ENCODE peak calls at places on chromosomes 12 and 14, in six cellular contexts. One of them, this sample, is unnamed.
A peak's percentile ranks its signal among the peaks of the same experiment; 100 is the strongest.

GRCh38 chr14:60204104-60204842 is 39.1 kb upstream of the DHRS7 start:
- DNase-seq in cardiac muscle cell: no peak
- DNase-seq in thoracic aorta: no peak
- DNase-seq in psoas muscle: no peak
- DNase-seq in GM23248: no peak
- DNase-seq in thyroid gland: no peak
- DNase-seq in this sample: no peak

GRCh38 chr14:63454863-63455622 is 88.1 kb downstream of the PPP2R5E start:
- DNase-seq in thyroid gland: peak; percentile 29
- DNase-seq in psoas muscle: peak; percentile 17
- DNase-seq in thoracic aorta: no peak
- DNase-seq in GM23248: peak; percentile 49
- DNase-seq in cardiac muscle cell: peak; percentile 63
- DNase-seq in this sample: no peak

GRCh38 chr12:6345319-6346071 is 3.6 kb upstream of the TNFRSF1A start:
- DNase-seq in GM23248: peak; percentile 96
- DNase-seq in thyroid gland: no peak
- DNase-seq in thoracic aorta: peak; percentile 93
- DNase-seq in psoas muscle: no peak
- DNase-seq in cardiac muscle cell: peak; percentile 96
- DNase-seq in this sample: no peak

GRCh38 chr14:72154645-72155378 is 222.6 kb downstream of the RGS6 start:
- DNase-seq in GM23248: no peak
- DNase-seq in cardiac muscle cell: no peak
- DNase-seq in psoas muscle: no peak
- DNase-seq in thyroid gland: no peak
- DNase-seq in thoracic aorta: no peak
- DNase-seq in this sample: no peak

GRCh38 chr12:92505373-92506340 is 197.1 kb upstream of the PLEKHG7 start:
- DNase-seq in thoracic aorta: peak; percentile 5
- DNase-seq in psoas muscle: peak; percentile 47
- DNase-seq in cardiac muscle cell: peak; percentile 68
- DNase-seq in GM23248: peak; percentile 37
- DNase-seq in thyroid gland: peak; percentile 24
- DNase-seq in this sample: no peak

GRCh38 chr14:95897280-95897679 is 20.6 kb downstream of the TUNAR start:
- DNase-seq in cardiac muscle cell: no peak
- DNase-seq in psoas muscle: no peak
- DNase-seq in GM23248: no peak
- DNase-seq in thoracic aorta: no peak
- DNase-seq in thyroid gland: no peak
- DNase-seq in this sample: no peak

GRCh38 chr12:89334770-89335169 is 17.5 kb downstream of the DUSP6 start:
- DNase-seq in cardiac muscle cell: peak; percentile 61
- DNase-seq in psoas muscle: no peak
- DNase-seq in GM23248: no peak
- DNase-seq in thoracic aorta: no peak
- DNase-seq in thyroid gland: no peak
- DNase-seq in this sample: no peak

GRCh38 chr12:78441737-78442453 is 422.7 kb upstream of the SYT1 start:
- DNase-seq in GM23248: peak; percentile 44
- DNase-seq in psoas muscle: no peak
- DNase-seq in thoracic aorta: no peak
- DNase-seq in cardiac muscle cell: no peak
- DNase-seq in thyroid gland: no peak
- DNase-seq in this sample: no peak

GRCh38 chr12:22855456-22855855 is 230.5 kb downstream of the ETNK1 start:
- DNase-seq in cardiac muscle cell: no peak
- DNase-seq in thyroid gland: no peak
- DNase-seq in thoracic aorta: no peak
- DNase-seq in psoas muscle: no peak
- DNase-seq in GM23248: no peak
- DNase-seq in this sample: no peak

GRCh38 chr12:44000309-44000952 is 164.6 kb downstream of the TMEM117 start:
- DNase-seq in GM23248: peak; percentile 80
- DNase-seq in cardiac muscle cell: peak; percentile 58
- DNase-seq in thyroid gland: peak; percentile 20
- DNase-seq in thoracic aorta: no peak
- DNase-seq in psoas muscle: no peak
- DNase-seq in this sample: peak; percentile 76

DNA sequence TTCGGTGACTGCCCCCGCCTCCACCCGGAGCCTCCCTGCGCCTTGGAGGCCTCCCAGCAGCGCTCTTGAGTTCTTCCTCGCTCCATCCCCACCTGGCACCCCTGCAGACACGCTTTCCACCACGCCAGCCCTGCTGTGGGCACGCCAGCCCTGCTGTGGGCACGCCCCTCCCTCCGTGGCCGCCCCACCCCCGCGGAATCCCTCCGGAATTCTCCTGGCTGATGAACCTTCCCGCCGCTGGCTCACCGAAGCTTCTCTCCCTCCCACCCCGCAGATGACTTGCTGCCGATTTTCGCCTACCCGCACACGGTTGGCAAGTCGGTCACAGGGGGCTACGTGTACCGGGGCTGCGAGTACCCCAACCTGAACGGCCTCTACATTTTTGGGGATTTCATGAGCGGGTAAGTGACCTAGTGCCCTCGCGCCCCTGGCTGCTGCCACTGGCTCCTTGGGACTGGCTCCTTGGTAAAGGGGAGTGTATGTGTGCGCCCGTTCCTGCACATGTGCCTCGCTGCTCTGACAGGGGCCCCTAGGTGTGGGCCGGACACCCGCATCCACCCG is 15.2 kb downstream of the HHIPL1 start:
- DNase-seq in cardiac muscle cell: no peak
- DNase-seq in GM23248: peak; percentile 26
- DNase-seq in thyroid gland: peak; percentile 14
- DNase-seq in thoracic aorta: no peak
- DNase-seq in psoas muscle: no peak
- DNase-seq in this sample: no peak
- H3K4me3 ChIP-seq in cardiac muscle cell: no peak overlapping the region
- H3K4me3 ChIP-seq in GM23248: peak overlapping the region; percentile 1
- H3K4me3 ChIP-seq in thyroid gland: no peak overlapping the region
- H3K4me3 ChIP-seq in thoracic aorta: no peak overlapping the region
- H3K4me3 ChIP-seq in psoas muscle: no peak overlapping the region
- H3K4me3 ChIP-seq in this sample: peak overlapping the region; percentile 20

DNA sequence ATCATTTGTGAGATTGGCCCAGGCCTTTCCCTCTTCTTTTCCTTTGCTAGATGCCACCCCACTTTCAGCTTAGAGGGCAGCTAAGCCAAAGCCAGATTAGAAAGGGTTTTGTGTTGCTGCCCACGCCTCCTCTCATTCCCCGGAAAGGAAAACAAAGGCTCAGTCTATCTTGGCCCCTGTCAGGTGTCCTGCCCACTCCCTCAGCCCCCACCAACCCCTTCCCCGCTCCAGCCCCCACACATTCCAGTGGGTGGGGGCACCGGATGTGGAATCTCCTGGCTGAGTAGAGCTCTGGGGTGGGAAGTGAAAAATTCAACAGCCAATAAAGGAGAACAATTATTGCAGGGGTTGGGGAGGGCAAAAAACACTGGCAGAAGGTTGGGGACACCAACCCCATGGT is 2.2 kb upstream of the RDH5 start:
- DNase-seq in GM23248: no peak
- DNase-seq in thoracic aorta: no peak
- DNase-seq in psoas muscle: peak; percentile 17
- DNase-seq in thyroid gland: no peak
- DNase-seq in cardiac muscle cell: peak; percentile 47
- DNase-seq in this sample: no peak
- H3K4me3 ChIP-seq in GM23248: peak overlapping the region; percentile 85
- H3K4me3 ChIP-seq in thoracic aorta: peak overlapping the region; percentile 78
- H3K4me3 ChIP-seq in psoas muscle: peak overlapping the region; percentile 69
- H3K4me3 ChIP-seq in thyroid gland: no peak overlapping the region
- H3K4me3 ChIP-seq in cardiac muscle cell: no peak overlapping the region
- H3K4me3 ChIP-seq in this sample: no peak overlapping the region

DNA sequence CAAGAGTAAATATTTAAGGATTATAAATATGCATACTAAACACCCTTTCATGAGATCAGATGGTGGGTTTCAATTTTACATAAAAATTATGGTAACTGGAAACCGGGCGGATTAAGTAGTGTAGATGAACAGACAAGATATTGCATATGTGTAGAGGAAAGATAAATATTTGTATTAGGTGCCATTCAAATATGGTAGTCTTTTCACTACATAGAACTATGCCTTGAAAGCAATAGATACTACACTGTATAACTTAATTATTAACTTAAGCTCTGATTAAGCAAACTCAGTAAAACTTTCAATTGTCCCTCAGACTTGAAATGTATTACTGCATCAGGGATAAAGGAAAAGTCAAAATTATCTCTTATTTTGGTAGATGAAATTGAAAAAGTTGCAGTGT is 1.9 kb downstream of the PTPN21 start:
- DNase-seq in psoas muscle: no peak
- DNase-seq in thoracic aorta: no peak
- DNase-seq in GM23248: no peak
- DNase-seq in thyroid gland: no peak
- DNase-seq in cardiac muscle cell: no peak
- DNase-seq in this sample: no peak
- H3K4me3 ChIP-seq in psoas muscle: peak overlapping the region; percentile 91
- H3K4me3 ChIP-seq in thoracic aorta: peak overlapping the region; percentile 82
- H3K4me3 ChIP-seq in GM23248: peak overlapping the region; percentile 99
- H3K4me3 ChIP-seq in thyroid gland: no peak overlapping the region
- H3K4me3 ChIP-seq in cardiac muscle cell: no peak overlapping the region
- H3K4me3 ChIP-seq in this sample: no peak overlapping the region

GRCh38 chr14:50967104-50967503 is 22.8 kb upstream of the PYGL start:
- DNase-seq in GM23248: peak; percentile 47
- DNase-seq in thoracic aorta: no peak
- DNase-seq in thyroid gland: no peak
- DNase-seq in psoas muscle: no peak
- DNase-seq in cardiac muscle cell: peak; percentile 13
- DNase-seq in this sample: no peak

GRCh38 chr14:50963919-50964318 is 19.6 kb upstream of the PYGL start:
- DNase-seq in psoas muscle: no peak
- DNase-seq in thyroid gland: no peak
- DNase-seq in GM23248: no peak
- DNase-seq in thoracic aorta: no peak
- DNase-seq in cardiac muscle cell: no peak
- DNase-seq in this sample: no peak

GRCh38 chr14:50957296-50957695 is 13.0 kb upstream of the PYGL start:
- DNase-seq in GM23248: peak; percentile 52
- DNase-seq in thyroid gland: no peak
- DNase-seq in psoas muscle: no peak
- DNase-seq in thoracic aorta: no peak
- DNase-seq in cardiac muscle cell: peak; percentile 76
- DNase-seq in this sample: no peak

GRCh38 chr14:50964683-50965390 is 20.6 kb upstream of the PYGL start:
- DNase-seq in psoas muscle: no peak
- DNase-seq in GM23248: peak; percentile 95
- DNase-seq in cardiac muscle cell: peak; percentile 97
- DNase-seq in thoracic aorta: peak; percentile 85
- DNase-seq in thyroid gland: peak; percentile 82
- DNase-seq in this sample: no peak

DNA sequence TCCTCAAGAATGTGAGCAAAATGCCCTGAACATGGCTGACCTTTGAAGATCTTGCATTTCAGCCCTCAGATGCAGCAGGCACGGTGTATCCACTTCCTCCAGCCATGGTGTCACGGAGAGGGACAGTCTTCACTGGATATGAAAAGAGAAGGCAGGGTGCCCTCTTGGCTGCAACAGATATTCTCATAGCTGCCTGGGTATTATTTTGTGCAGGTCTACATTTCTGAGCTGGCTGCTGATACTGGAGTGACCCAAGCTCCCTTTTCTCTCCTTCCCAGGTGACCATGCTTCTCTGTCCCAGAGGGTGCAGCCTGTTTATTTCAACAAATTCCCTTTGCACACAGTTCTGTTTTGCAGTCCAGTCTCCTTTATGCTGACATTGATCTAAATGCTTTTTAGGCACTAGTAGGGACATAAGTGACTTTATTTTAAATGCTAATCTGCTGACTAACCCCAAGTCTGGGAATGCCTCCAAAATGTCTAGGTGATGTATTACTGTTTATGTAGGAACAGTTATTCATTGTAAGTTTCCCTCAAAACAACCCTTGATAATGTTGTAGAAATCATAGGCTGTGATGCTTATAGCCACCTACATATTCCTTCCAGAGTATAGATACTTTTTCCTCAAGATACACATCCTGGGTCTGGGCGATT is 17.4 kb upstream of the PYGL start:
- DNase-seq in cardiac muscle cell: peak; percentile 86
- DNase-seq in GM23248: peak; percentile 81
- DNase-seq in psoas muscle: no peak
- DNase-seq in thoracic aorta: peak; percentile 31
- DNase-seq in thyroid gland: no peak
- DNase-seq in this sample: no peak
- H3K4me3 ChIP-seq in cardiac muscle cell: no peak overlapping the region
- H3K4me3 ChIP-seq in GM23248: peak overlapping the region; percentile 40
- H3K4me3 ChIP-seq in psoas muscle: no peak overlapping the region
- H3K4me3 ChIP-seq in thoracic aorta: peak overlapping the region; percentile 45
- H3K4me3 ChIP-seq in thyroid gland: no peak overlapping the region
- H3K4me3 ChIP-seq in this sample: no peak overlapping the region

DNA sequence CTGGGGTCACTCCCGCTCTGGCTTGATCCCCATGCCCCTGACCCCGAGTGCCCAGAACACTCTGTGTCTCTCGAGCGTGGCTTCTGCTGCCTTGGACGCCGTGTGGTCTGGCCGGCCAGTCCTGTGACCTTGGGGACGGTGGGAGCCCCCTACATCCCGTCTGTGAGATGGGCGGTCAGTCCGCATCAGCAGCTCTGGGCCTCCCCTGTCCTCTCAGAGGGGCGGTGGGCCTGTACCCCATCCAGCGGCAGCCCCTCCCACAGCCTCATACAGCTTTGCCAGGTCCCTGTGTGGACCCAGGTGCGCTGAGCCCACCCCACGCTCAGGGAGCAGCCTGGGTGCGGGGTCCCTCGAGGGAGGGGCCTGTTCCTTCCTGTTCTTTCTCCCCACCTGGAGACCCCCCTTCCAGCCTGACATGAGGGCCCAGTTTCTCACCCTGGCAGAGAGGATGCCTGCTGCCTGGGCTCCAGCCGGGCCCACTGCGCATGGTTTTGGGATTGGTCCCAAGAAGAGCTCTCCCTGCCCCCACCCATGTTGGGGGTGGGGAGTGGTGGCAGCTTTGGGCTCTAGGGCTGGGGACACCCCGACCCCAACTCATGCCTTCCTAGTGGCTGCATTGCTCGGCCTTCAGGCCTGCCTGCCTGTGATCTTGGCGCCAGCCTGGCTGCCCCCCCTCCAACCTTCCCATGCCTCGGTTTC is 1.5 kb downstream of the MTA1 start:
- DNase-seq in GM23248: no peak
- DNase-seq in thyroid gland: no peak
- DNase-seq in cardiac muscle cell: no peak
- DNase-seq in psoas muscle: no peak
- DNase-seq in thoracic aorta: no peak
- DNase-seq in this sample: no peak
- H3K4me3 ChIP-seq in GM23248: peak overlapping the region; percentile 77
- H3K4me3 ChIP-seq in thyroid gland: no peak overlapping the region
- H3K4me3 ChIP-seq in cardiac muscle cell: peak overlapping the region; percentile 85
- H3K4me3 ChIP-seq in psoas muscle: peak overlapping the region; percentile 86
- H3K4me3 ChIP-seq in thoracic aorta: peak overlapping the region; percentile 77
- H3K4me3 ChIP-seq in this sample: peak overlapping the region; percentile 67

DNA sequence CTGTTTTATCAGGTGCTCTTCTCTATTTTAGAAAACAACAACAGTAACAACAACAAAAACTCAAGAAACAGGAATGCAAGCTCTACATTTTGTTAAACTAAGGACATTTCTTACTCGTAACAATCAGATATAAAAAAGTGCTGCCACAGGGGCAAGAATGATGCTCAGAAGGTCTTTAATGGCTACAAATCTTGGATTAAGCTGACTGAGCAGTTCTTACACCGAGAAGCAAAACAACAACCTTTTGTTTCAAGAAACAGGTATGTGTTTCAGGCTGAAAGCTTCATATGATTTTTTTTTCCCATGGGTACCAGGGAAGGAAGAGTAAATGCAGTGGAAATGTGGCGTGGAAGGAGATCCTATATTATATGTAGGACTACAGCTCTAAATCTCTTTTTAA is 786.8 kb upstream of the FBXO33 start:
- DNase-seq in thyroid gland: no peak
- DNase-seq in GM23248: no peak
- DNase-seq in cardiac muscle cell: no peak
- DNase-seq in psoas muscle: no peak
- DNase-seq in thoracic aorta: no peak
- DNase-seq in this sample: no peak
- H3K4me3 ChIP-seq in thyroid gland: no peak overlapping the region
- H3K4me3 ChIP-seq in GM23248: no peak overlapping the region
- H3K4me3 ChIP-seq in cardiac muscle cell: no peak overlapping the region
- H3K4me3 ChIP-seq in psoas muscle: no peak overlapping the region
- H3K4me3 ChIP-seq in thoracic aorta: no peak overlapping the region
- H3K4me3 ChIP-seq in this sample: no peak overlapping the region